ENCODE peak calls at places on chromosomes 2 and 18, in eight cellular contexts. P is HFF-Myc; M is dorsolateral prefrontal cortex; G is A549; J is fibroblast of lung; S is effector memory CD4-positive, alpha-beta T cell; R is stimulated activated CD8-positive, alpha-beta memory T cell treated with anti-CD3 and anti-CD28 coated beads, Interleukin-15, amount 100 ng/mL, for 4 hours; K is cardiac muscle cell. V is an unnamed sample.

GRCh38 chr2:98474979-98475632 is 30.4 kb downstream of the INPP4A start:
- DNase-seq in P (no peak), K (peak), J (no peak), M (no peak), G (no peak), R (no peak), S (no peak), V (no peak)

GRCh38 chr2:108858894-108859293 is 72.3 kb downstream of the CCDC138 start:
- DNase-seq in M (no peak), P (no peak), S (no peak), J (no peak), G (no peak), K (no peak), R (no peak), V (no peak)

GRCh38 chr2:40450066-40450841 is 1.6 kb downstream of the SLC8A1 start:
- DNase-seq in S (no peak), P (no peak), M (no peak), J (peak), R (no peak), G (no peak), K (peak), V (no peak)

GRCh38 chr18:8556424-8556823 is 52.8 kb upstream of the RAB12 start:
- DNase-seq in M (no peak), J (no peak), R (no peak), P (no peak), G (no peak), K (no peak), S (no peak), V (no peak)

GRCh38 chr18:55781481-55781957 is 193.5 kb upstream of the TCF4 start:
- DNase-seq in G (peak), R (no peak), K (peak), M (peak), J (peak), P (peak), S (no peak), V (no peak)

GRCh38 chr2:241109210-241110088 is 7.4 kb upstream of the MTERF4 start:
- DNase-seq in K (no peak), G (no peak), J (no peak), R (no peak), P (no peak), S (no peak), M (no peak), V (no peak)

GRCh38 chr2:104658149-104658839 is 195.6 kb upstream of the POU3F3 start:
- DNase-seq in G (no peak), P (no peak), J (no peak), M (peak), R (no peak), K (peak), S (no peak), V (no peak)

GRCh38 chr2:68835636-68836035 is 35.6 kb downstream of the BMP10 start:
- DNase-seq in S (no peak), P (no peak), G (no peak), J (no peak), R (no peak), M (no peak), K (no peak), V (no peak)

GRCh38 chr2:136126021-136126420 is 8.1 kb upstream of the CXCR4 start:
- DNase-seq in K (no peak), P (no peak), M (no peak), R (no peak), G (no peak), J (no peak), S (no peak), V (no peak)

GRCh38 chr2:20490300-20491181 is 43.7 kb downstream of the RHOB start:
- DNase-seq in M (no peak), S (no peak), G (no peak), R (no peak), J (peak), K (no peak), P (no peak), V (no peak)

GRCh38 chr2:189613077-189613636 is 32.6 kb upstream of the SLC40A1 start:
- DNase-seq in S (no peak), M (no peak), P (peak), K (peak), J (peak), G (peak), R (no peak), V (no peak)

GRCh38 chr2:190804182-190804795 is 76.3 kb upstream of the GLS start:
- DNase-seq in R (no peak), J (peak), K (no peak), G (no peak), M (no peak), S (no peak), P (no peak), V (no peak)

GRCh38 chr18:44805643-44806042 is 125.0 kb downstream of the SETBP1 start:
- DNase-seq in P (no peak), K (no peak), M (no peak), G (no peak), S (no peak), R (no peak), J (no peak), V (no peak)

GRCh38 chr2:6780765-6781274 is 84.9 kb downstream of the CMPK2 start:
- DNase-seq in G (no peak), M (no peak), K (no peak), P (peak), S (no peak), J (peak), R (no peak), V (no peak)

GRCh38 chr2:123513351-123513750 is 511.7 kb upstream of the CNTNAP5 start:
- DNase-seq in J (peak), R (no peak), S (no peak), P (no peak), M (no peak), K (peak), G (no peak), V (no peak)

GRCh38 chr2:17479875-17480274 is 38.4 kb downstream of the RAD51AP2 start:
- DNase-seq in J (peak), P (no peak), G (no peak), R (no peak), K (no peak), S (no peak), M (no peak), V (no peak)

GRCh38 chr2:73176205-73176880 is 26.0 kb upstream of the NOTO start:
- DNase-seq in R (no peak), K (no peak), P (no peak), G (no peak), M (no peak), S (no peak), J (no peak), V (no peak)

GRCh38 chr18:48860276-48861180 is 90.2 kb downstream of the SMAD7 start:
- DNase-seq in R (no peak), J (no peak), P (no peak), M (no peak), K (no peak), S (no peak), G (no peak), V (no peak)

GRCh38 chr18:58117685-58118403 is 73.8 kb downstream of the NEDD4L start:
- DNase-seq in M (no peak), P (peak), G (peak), S (no peak), R (no peak), K (peak), J (peak), V (no peak)

GRCh38 chr2:40741532-40741931 is 289.6 kb upstream of the SLC8A1 start:
- DNase-seq in G (no peak), S (no peak), J (no peak), P (no peak), K (no peak), R (no peak), M (no peak), V (no peak)

GRCh38 chr2:15810451-15811150 is 129.7 kb upstream of the MYCN start:
- DNase-seq in J (no peak), G (no peak), S (no peak), K (no peak), P (no peak), R (no peak), M (no peak), V (no peak)

GRCh38 chr2:24495451-24495850 is 4.4 kb downstream of the NCOA1 start:
- DNase-seq in S (no peak), K (no peak), J (no peak), P (no peak), M (no peak), G (no peak), R (no peak), V (no peak)

GRCh38 chr2:160510617-160511016 is 17.0 kb upstream of the RBMS1 start:
- DNase-seq in J (no peak), K (peak), R (no peak), M (no peak), P (no peak), G (no peak), S (no peak), V (no peak)

GRCh38 chr18:32552421-32553030 is 81.8 kb upstream of the GAREM1 start:
- DNase-seq in P (peak), J (peak), M (peak), K (peak), R (no peak), S (no peak), G (peak), V (no peak)

GRCh38 chr2:160062283-160063005 is at the start of gene PLA2R1:
- DNase-seq in J (peak), K (peak), M (no peak), S (no peak), G (peak), R (no peak), P (no peak), V (no peak)

GRCh38 chr2:137659616-137660015 is 304.7 kb upstream of the HNMT start:
- DNase-seq in G (no peak), R (no peak), M (no peak), J (no peak), P (no peak), K (no peak), S (no peak), V (no peak)

GRCh38 chr2:240569523-240569997 is 1.3 kb downstream of the RNPEPL1 start:
- DNase-seq in P (no peak), M (no peak), R (no peak), J (no peak), G (no peak), K (no peak), S (no peak), V (no peak)

GRCh38 chr2:113826346-113827285 is 63.3 kb upstream of the ACTR3 start:
- DNase-seq in K (no peak), J (no peak), S (no peak), R (no peak), M (no peak), G (no peak), P (no peak), V (no peak)

GRCh38 chr18:44700652-44701051 is 20.0 kb downstream of the SETBP1 start:
- DNase-seq in M (no peak), J (peak), S (no peak), R (peak), G (no peak), K (peak), P (no peak), V (no peak)

GRCh38 chr18:23684515-23685197 is 4.6 kb upstream of the LAMA3 start:
- DNase-seq in K (no peak), S (no peak), G (peak), J (no peak), M (no peak), R (no peak), P (no peak), V (no peak)

V was measured in esophagus squamous epithelium.